ENCODE peak calls at places on chromosome 5, in six cellular contexts. D, G, Z, U, I and R are unnamed samples.

GRCh38 chr5:3353561-3353960 is 242.1 kb upstream of the IRX1 start:
- DNase-seq in D (no peak), G (no peak), Z (no peak), U (no peak), I (no peak), R (no peak)

GRCh38 chr5:162956570-162956969 is 480.8 kb upstream of the CCNG1 start:
- DNase-seq in D (no peak), G (peak), Z (peak), U (no peak), I (no peak), R (no peak)

GRCh38 chr5:124927735-124928134 is 181.3 kb upstream of the ZNF608 start:
- DNase-seq in D (no peak), G (peak), Z (no peak), U (no peak), I (no peak), R (no peak)

GRCh38 chr5:149143470-149143869 is 2.2 kb downstream of the ABLIM3 start:
- DNase-seq in D (peak), G (no peak), Z (no peak), U (no peak), I (no peak), R (no peak)

GRCh38 chr5:179328291-179328690 is 17.0 kb downstream of the ADAMTS2 start:
- DNase-seq in D (no peak), G (no peak), Z (no peak), U (no peak), I (no peak), R (peak)

GRCh38 chr5:32475338-32476097 is 31.0 kb upstream of the ZFR start:
- DNase-seq in D (no peak), G (peak), Z (peak), U (no peak), I (no peak), R (no peak)

GRCh38 chr5:50856720-50857119 is 190.3 kb downstream of the PARP8 start:
- DNase-seq in D (no peak), G (no peak), Z (no peak), U (no peak), I (no peak), R (no peak)

GRCh38 chr5:125894383-125894782 is 528.8 kb upstream of the GRAMD2B start:
- DNase-seq in D (peak), G (no peak), Z (peak), U (no peak), I (no peak), R (no peak)

GRCh38 chr5:9283021-9283420 is 262.9 kb downstream of the SEMA5A start:
- DNase-seq in D (no peak), G (no peak), Z (no peak), U (no peak), I (no peak), R (no peak)

GRCh38 chr5:167912944-167913343 is 378.5 kb upstream of the WWC1 start:
- DNase-seq in D (peak), G (peak), Z (no peak), U (no peak), I (no peak), R (no peak)

GRCh38 chr5:39216621-39217020 is 2.7 kb downstream of the FYB1 start:
- DNase-seq in D (no peak), G (no peak), Z (no peak), U (no peak), I (no peak), R (no peak)

GRCh38 chr5:137731201-137731600 is 4.7 kb downstream of the KLHL3 start:
- DNase-seq in D (no peak), G (no peak), Z (no peak), U (no peak), I (no peak), R (no peak)

GRCh38 chr5:113090336-113091106 is 113.9 kb downstream of the DCP2 start:
- DNase-seq in D (no peak), G (no peak), Z (no peak), U (no peak), I (no peak), R (peak)

GRCh38 chr5:150553402-150553801 is 45.5 kb downstream of the NDST1 start:
- DNase-seq in D (no peak), G (no peak), Z (no peak), U (no peak), I (no peak), R (no peak)

GRCh38 chr5:154756203-154756870 is 1.2 kb downstream of the LARP1 start:
- DNase-seq in D (no peak), G (peak), Z (peak), U (peak), I (peak), R (peak)

GRCh38 chr5:96259211-96259772 is 173.8 kb downstream of the PCSK1 start:
- DNase-seq in D (peak), G (peak), Z (no peak), U (peak), I (no peak), R (no peak)

GRCh38 chr5:172607213-172607793 is 33.8 kb upstream of the NEURL1B start:
- DNase-seq in D (peak), G (no peak), Z (no peak), U (no peak), I (no peak), R (no peak)

GRCh38 chr5:57784106-57784505 is 301.5 kb upstream of the ACTBL2 start:
- DNase-seq in D (no peak), G (no peak), Z (no peak), U (no peak), I (no peak), R (no peak)

GRCh38 chr5:122880170-122880689 is 34.8 kb downstream of the SNX24 start:
- DNase-seq in D (no peak), G (no peak), Z (no peak), U (no peak), I (no peak), R (no peak)

GRCh38 chr5:158013939-158014338 is 155.0 kb upstream of the CLINT1 start:
- DNase-seq in D (peak), G (peak), Z (peak), U (peak), I (no peak), R (no peak)

GRCh38 chr5:111962906-111963305 is 205.9 kb upstream of the NREP start:
- DNase-seq in D (no peak), G (no peak), Z (no peak), U (no peak), I (no peak), R (no peak)

GRCh38 chr5:76601470-76601869 is 21.7 kb downstream of the F2RL2 start:
- DNase-seq in D (peak), G (peak), Z (peak), U (peak), I (peak), R (peak)

GRCh38 chr5:91417219-91417618 is 34.1 kb upstream of the ARRDC3 start:
- DNase-seq in D (peak), G (no peak), Z (no peak), U (no peak), I (no peak), R (no peak)

GRCh38 chr5:68250662-68251298 is 35.2 kb downstream of the PIK3R1 start:
- DNase-seq in D (no peak), G (peak), Z (no peak), U (no peak), I (no peak), R (no peak)

GRCh38 chr5:143921525-143922311 is 109.8 kb downstream of the HMHB1 start:
- DNase-seq in D (peak), G (no peak), Z (no peak), U (peak), I (no peak), R (no peak)

GRCh38 chr5:173973614-173973969 is 15.4 kb upstream of the C5orf47 start:
- DNase-seq in D (no peak), G (peak), Z (peak), U (no peak), I (no peak), R (no peak)

DNA sequence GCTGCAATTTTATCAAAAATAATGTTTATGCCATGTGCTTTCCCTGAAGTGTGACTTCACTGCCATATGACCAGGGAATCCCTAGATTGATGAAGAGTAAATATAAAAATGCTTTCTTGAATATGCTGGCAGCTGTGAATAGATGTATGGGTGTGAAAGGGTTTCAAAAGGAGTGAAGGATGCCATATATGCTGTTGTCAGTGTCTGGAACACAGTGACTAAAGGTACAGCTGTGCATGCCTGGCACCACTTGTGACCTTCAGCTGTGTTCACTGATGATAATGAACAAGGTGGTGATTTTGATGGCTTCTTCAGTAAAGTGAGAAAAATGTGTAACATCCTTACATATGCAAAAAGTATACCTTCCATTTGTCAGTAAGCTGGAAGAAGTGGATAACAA is 69.7 kb downstream of the RAB24 start:
- DNase-seq in D (no peak), G (no peak), Z (no peak), U (no peak), I (no peak), R (no peak)
- H3K27ac ChIP-seq in D (peak), G (no peak), Z (no peak), U (no peak), I (no peak), R (no peak)

DNA sequence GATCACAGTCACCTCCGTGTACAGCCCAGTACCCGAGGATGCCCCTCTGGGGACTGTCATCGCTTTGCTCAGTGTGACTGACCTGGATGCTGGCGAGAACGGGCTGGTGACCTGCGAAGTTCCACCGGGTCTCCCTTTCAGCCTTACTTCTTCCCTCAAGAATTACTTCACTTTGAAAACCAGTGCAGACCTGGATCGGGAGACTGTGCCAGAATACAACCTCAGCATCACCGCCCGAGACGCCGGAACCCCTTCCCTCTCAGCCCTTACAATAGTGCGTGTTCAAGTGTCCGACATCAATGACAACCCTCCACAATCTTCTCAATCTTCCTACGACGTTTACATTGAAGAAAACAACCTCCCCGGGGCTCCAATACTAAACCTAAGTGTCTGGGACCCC is 1.4 kb downstream of the PCDHGC3 start:
- DNase-seq in D (no peak), G (no peak), Z (no peak), U (no peak), I (no peak), R (no peak)
- H3K27ac ChIP-seq in D (peak), G (no peak), Z (no peak), U (no peak), I (no peak), R (no peak)

DNA sequence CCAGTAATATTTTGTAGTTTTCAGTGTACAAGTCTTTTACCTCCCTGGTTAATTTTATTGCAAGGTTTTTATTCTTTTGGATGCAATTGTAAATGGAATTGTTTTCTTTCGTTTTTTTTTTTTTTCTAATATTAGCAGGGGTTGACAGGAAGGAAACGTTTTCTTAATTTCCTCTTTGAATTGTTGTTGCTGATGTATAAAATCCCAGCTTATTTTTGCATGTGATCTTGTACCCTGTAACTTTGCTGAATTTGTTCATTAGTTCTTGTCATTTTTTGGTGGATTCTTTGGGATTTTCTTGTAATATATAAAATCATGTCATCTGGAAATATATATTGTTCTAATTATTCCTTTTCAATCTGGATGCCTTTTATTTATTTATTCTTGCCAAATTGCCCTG is 65.0 kb upstream of the ANKH start:
- DNase-seq in D (no peak), G (no peak), Z (no peak), U (no peak), I (no peak), R (no peak)
- H3K27ac ChIP-seq in D (no peak), G (no peak), Z (no peak), U (no peak), I (no peak), R (no peak)

DNA sequence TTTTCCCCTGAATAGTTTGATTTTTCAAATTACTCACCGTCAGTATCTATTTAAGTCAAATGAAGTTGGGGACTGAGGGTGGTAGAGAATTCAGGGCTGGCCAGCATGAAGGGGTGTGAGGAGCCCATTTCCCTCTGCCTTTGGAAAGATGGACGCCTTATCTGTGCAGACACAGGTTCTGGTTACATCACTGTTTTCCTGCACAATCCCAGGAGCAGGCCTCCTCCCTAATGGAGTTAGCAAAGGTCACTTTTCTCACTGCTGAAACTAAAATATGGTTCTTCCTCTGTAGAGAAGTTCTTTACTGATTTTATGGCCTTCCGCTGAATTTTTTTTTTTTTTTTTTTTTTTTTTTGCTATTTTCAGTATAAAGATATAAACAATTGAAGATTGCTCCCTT is 69.1 kb downstream of the FOXD1 start:
- DNase-seq in D (no peak), G (no peak), Z (no peak), U (no peak), I (no peak), R (no peak)
- H3K27ac ChIP-seq in D (no peak), G (no peak), Z (no peak), U (no peak), I (no peak), R (no peak)

GRCh38 chr5:1487079-1487764 is 36.5 kb downstream of the LPCAT1 start:
- DNase-seq in D (no peak), G (no peak), Z (no peak), U (no peak), I (no peak), R (no peak)

GRCh38 chr5:1486271-1486670 is 37.5 kb downstream of the LPCAT1 start:
- DNase-seq in D (no peak), G (no peak), Z (no peak), U (no peak), I (no peak), R (no peak)

GRCh38 chr5:1489754-1490153 is 34.0 kb downstream of the LPCAT1 start:
- DNase-seq in D (no peak), G (no peak), Z (no peak), U (no peak), I (no peak), R (no peak)

GRCh38 chr5:1490360-1490759 is 33.4 kb downstream of the LPCAT1 start:
- DNase-seq in D (no peak), G (no peak), Z (no peak), U (no peak), I (no peak), R (no peak)

DNA sequence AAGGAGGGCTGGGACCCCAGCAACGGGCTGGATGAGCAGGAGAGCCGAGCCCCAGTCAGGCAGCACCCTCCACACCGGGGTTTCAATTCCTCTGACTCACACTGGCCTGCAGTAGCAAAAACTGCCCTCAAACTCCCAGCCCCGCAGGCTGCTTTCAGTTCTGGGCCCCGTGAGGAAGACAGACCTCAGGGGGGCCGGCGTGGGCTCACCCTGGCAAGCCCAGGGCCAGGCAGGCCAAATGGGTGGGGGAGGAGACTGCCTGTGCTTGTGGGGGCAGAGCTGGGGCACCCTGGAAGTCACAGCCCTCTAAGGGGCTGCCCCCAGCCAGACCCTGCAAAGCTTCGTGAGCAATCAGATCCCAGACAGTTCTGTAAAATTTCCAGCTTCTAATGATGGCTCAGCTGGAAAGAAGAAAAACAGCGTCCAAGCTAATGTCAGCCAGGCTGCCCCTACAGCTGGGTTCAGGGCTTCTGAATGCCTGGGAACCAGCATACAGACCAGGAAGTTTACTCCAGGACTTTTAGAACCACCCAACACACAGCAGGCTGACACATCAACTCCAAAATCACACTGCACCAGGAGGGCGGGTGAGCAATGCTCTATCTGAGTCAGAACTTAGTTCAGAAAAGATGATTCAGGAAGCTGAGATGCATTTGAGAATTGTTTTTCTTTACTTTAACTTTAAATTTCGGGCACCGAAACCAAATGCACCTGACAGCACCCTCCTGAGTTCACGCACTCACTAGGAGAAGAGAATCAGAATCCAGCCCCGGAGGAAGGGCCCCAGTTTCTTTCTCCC is 34.7 kb downstream of the LPCAT1 start:
- DNase-seq in D (peak), G (no peak), Z (no peak), U (no peak), I (no peak), R (no peak)
- H3K27ac ChIP-seq in D (peak), G (no peak), Z (no peak), U (no peak), I (no peak), R (no peak)

GRCh38 chr5:36613241-36613640 is 6.8 kb downstream of the SLC1A3 start:
- DNase-seq in D (no peak), G (no peak), Z (no peak), U (no peak), I (no peak), R (no peak)

GRCh38 chr5:36611520-36612274 is 5.3 kb downstream of the SLC1A3 start:
- DNase-seq in D (no peak), G (no peak), Z (no peak), U (no peak), I (no peak), R (no peak)

GRCh38 chr5:36614657-36615308 is 8.4 kb downstream of the SLC1A3 start:
- DNase-seq in D (no peak), G (no peak), Z (no peak), U (no peak), I (no peak), R (no peak)

GRCh38 chr5:36610629-36611028 is 4.2 kb downstream of the SLC1A3 start:
- DNase-seq in D (no peak), G (no peak), Z (no peak), U (no peak), I (no peak), R (no peak)

DNA sequence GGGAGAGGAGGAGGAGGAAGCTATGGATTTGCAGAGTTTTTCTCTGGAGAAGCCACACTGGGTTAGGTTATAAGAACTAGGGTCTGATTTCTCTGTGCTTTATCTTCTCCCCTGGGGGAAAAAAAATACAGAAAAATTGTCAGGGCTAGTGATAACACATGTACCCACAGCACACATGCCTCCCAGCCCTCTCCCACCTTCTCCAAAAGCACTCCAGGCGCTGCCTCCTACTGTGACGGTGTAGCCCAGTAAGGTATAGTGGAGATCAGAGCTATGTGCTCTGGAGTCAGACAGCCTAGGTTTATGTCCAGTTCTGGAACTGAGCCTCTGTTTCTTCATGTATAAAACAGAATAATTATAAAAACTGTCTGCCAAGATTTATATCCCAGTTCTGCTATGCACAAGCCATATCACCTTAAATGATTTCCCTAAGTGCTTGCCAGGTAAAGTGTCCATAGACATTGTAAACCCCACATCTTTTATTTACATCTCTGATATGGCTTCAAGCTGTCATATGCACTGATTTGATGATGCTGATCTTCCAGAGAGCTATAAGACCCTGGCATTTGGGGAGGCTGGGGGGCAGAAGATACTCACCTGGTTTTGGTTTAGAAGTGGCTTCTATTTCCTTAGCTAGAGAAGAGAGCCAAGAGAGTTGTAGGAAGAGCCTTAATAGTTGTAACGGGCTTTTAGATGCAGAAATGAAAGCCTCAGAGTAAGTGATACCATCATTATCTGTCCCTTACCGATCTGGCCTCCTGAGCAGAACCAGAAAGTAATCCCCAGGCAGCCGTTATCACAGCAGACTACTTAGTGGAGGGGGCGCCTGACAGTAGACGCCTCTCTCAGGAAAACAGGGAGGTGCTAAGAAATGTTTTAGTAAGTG is 7.6 kb downstream of the SLC1A3 start:
- DNase-seq in D (no peak), G (peak), Z (no peak), U (no peak), I (no peak), R (no peak)
- H3K27ac ChIP-seq in D (no peak), G (no peak), Z (no peak), U (no peak), I (no peak), R (no peak)

GRCh38 chr5:175724314-175724713 is 66.4 kb downstream of the HRH2 start:
- DNase-seq in D (no peak), G (no peak), Z (no peak), U (no peak), I (no peak), R (no peak)
- H3K27ac ChIP-seq in D (no peak), G (no peak), Z (no peak), U (no peak), I (no peak), R (no peak)

GRCh38 chr5:17243287-17244063 is 26.0 kb downstream of the BASP1 start:
- DNase-seq in D (no peak), G (no peak), Z (no peak), U (no peak), I (no peak), R (no peak)
- H3K27ac ChIP-seq in D (no peak), G (no peak), Z (no peak), U (no peak), I (no peak), R (no peak)